ENCODE peak calls at places on chromosomes 5 and 9, in four cellular contexts. O, P, I and D are unnamed samples.

GRCh38 chr5:56518820-56519219 is 285.7 kb upstream of the ANKRD55 start:
- DNase-seq in I (no peak), P (no peak), O (no peak), D (no peak)

GRCh38 chr5:16787278-16787677 is 148.8 kb downstream of the MYO10 start:
- DNase-seq in P (no peak), I (no peak), O (no peak), D (no peak)

GRCh38 chr9:4738866-4739586 is 2.0 kb downstream of the AK3 start:
- DNase-seq in I (peak; percentile 14), P (no peak), O (no peak), D (no peak)

GRCh38 chr5:155049569-155050383 is 36.2 kb downstream of the KIF4B start:
- DNase-seq in P (no peak), O (no peak), I (peak; percentile 4), D (no peak)

GRCh38 chr5:179264053-179264540 is 81.2 kb downstream of the ADAMTS2 start:
- DNase-seq in P (no peak), I (no peak), O (peak; percentile 45), D (no peak)

GRCh38 chr5:16049766-16050165 is 129.8 kb downstream of the MARCHF11 start:
- DNase-seq in O (no peak), P (no peak), I (no peak), D (no peak)

GRCh38 chr5:36631575-36632362 is 25.4 kb downstream of the SLC1A3 start:
- DNase-seq in P (no peak), O (no peak), I (no peak), D (no peak)

GRCh38 chr5:36152324-36153298 is 700 bp downstream of the SKP2 start:
- DNase-seq in I (peak; percentile 27), P (no peak), O (peak; percentile 45), D (no peak)

GRCh38 chr5:172941067-172941516 is 18.1 kb upstream of the RPL26L1 start:
- DNase-seq in O (no peak), I (no peak), P (no peak), D (no peak)

GRCh38 chr5:55393501-55394175 is 85.8 kb downstream of the MTREX start:
- DNase-seq in I (no peak), P (no peak), O (no peak), D (no peak)

GRCh38 chr9:5784526-5785315 is 48.2 kb downstream of the ERMP1 start:
- DNase-seq in O (no peak), I (no peak), P (no peak), D (no peak)

GRCh38 chr9:5783982-5784381 is 48.9 kb downstream of the ERMP1 start:
- DNase-seq in P (no peak), I (peak; percentile 31), O (no peak), D (no peak)

GRCh38 chr9:5773324-5773999 is 59.5 kb downstream of the ERMP1 start:
- DNase-seq in O (no peak), I (no peak), P (no peak), D (no peak)

GRCh38 chr9:5778799-5779198 is 54.1 kb downstream of the ERMP1 start:
- DNase-seq in P (no peak), O (no peak), I (no peak), D (no peak)
- H3K9me3 ChIP-seq in P (no peaks in the 10 kb centered on the region), O (no peaks in the 10 kb centered on the region), I (peaks cover 20% of the 10 kb centered on the region), D (peaks cover 5% of the 10 kb centered on the region)

GRCh38 chr5:19837536-19838179 is 150.3 kb downstream of the CDH18 start:
- DNase-seq in O (no peak), I (peak; percentile 21), P (no peak), D (no peak)
- H3K9me3 ChIP-seq in O (no peaks in the 10 kb centered on the region), I (no peaks in the 10 kb centered on the region), P (no peaks in the 10 kb centered on the region), D (no peaks in the 10 kb centered on the region)

GRCh38 chr5:2374703-2375102 is 376.8 kb downstream of the IRX2 start:
- DNase-seq in P (no peak), I (no peak), O (no peak), D (no peak)
- H3K9me3 ChIP-seq in P (no peaks in the 10 kb centered on the region), I (peaks cover 40% of the 10 kb centered on the region), O (no peaks in the 10 kb centered on the region), D (no peaks in the 10 kb centered on the region)

DNA sequence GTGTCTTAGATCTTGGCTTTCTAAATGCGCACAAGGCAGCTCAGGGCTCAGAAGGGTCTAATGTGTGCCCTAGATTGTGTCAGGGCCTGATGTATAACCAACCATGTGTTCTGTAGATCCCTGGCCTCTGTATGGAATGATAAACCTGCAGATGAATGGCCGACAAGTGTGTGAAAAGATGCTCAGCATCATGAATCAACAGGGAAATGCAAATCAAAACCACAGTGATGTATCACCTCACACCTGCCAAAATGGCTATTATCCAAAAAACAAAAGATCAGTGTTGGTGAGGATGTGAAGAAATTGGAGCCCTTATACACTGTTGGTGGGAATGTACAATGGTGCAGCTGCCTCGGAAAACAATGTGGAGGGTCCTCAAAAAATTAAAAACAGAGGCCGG is 489.8 kb downstream of the SEMA5A start:
- DNase-seq in P (no peak), I (peak; percentile 48), O (no peak), D (no peak)
- H3K9me3 ChIP-seq in P (no peaks in the 10 kb centered on the region), I (no peaks in the 10 kb centered on the region), O (no peaks in the 10 kb centered on the region), D (no peaks in the 10 kb centered on the region)

GRCh38 chr9:40911647-40912046 is 216.8 kb downstream of the FOXD4L6 start:
- DNase-seq in I (no peak), O (no peak), P (no peak), D (no peak)
- H3K9me3 ChIP-seq in I (peaks cover 81% of the 10 kb centered on the region), O (peaks cover 70% of the 10 kb centered on the region), P (peaks cover 3% of the 10 kb centered on the region), D (peaks cover 71% of the 10 kb centered on the region)

DNA sequence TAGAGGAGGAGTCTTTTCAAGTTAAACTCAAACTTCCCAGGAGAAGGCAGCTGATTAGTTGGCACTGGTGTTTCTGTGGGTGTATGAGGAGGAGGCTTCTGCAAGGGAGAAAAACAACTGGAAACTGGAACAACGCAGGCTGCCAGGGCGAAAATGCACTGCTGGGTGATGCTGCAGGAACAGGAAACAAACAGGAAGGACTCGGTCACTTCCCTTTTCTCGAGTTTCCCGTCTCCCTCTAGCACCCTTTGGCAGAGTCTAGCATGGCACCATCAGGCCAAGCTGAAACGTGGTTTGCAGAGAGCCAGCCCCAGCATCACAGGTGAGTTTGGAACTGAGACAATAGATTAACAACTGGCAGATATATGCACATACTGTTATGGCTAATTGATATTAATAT is 77.5 kb upstream of the CAST start:
- DNase-seq in O (no peak), P (no peak), I (no peak), D (no peak)
- H3K9me3 ChIP-seq in O (no peaks in the 10 kb centered on the region), P (no peaks in the 10 kb centered on the region), I (peaks cover 2% of the 10 kb centered on the region), D (no peaks in the 10 kb centered on the region)

GRCh38 chr5:176985516-176985915 is 21.1 kb downstream of the UIMC1 start:
- DNase-seq in O (no peak), P (no peak), I (no peak), D (no peak)

GRCh38 chr5:176986280-176986679 is 20.3 kb downstream of the UIMC1 start:
- DNase-seq in I (no peak), O (no peak), P (no peak), D (no peak)

GRCh38 chr5:176987583-176987982 is 19.0 kb downstream of the UIMC1 start:
- DNase-seq in O (no peak), I (no peak), P (no peak), D (no peak)
- H3K9me3 ChIP-seq in O (no peaks in the 10 kb centered on the region), I (no peaks in the 10 kb centered on the region), P (no peaks in the 10 kb centered on the region), D (no peaks in the 10 kb centered on the region)

GRCh38 chr5:141363952-141364660 is at the start of gene PCDHGA5:
- DNase-seq in P (no peak), I (peak; percentile 40), O (no peak), D (no peak)
- H3K9me3 ChIP-seq in P (no peaks in the 10 kb centered on the region), I (peaks cover 51% of the 10 kb centered on the region), O (peaks cover 29% of the 10 kb centered on the region), D (peaks cover 19% of the 10 kb centered on the region)

GRCh38 chr5:141409598-141410306 is 1.9 kb downstream of the PCDHGB6 start:
- DNase-seq in O (no peak), P (no peak), I (no peak), D (no peak)
- H3K9me3 ChIP-seq in O (peaks cover 27% of the 10 kb centered on the region), P (peaks cover 6% of the 10 kb centered on the region), I (peaks cover 59% of the 10 kb centered on the region), D (peaks cover 5% of the 10 kb centered on the region)

DNA sequence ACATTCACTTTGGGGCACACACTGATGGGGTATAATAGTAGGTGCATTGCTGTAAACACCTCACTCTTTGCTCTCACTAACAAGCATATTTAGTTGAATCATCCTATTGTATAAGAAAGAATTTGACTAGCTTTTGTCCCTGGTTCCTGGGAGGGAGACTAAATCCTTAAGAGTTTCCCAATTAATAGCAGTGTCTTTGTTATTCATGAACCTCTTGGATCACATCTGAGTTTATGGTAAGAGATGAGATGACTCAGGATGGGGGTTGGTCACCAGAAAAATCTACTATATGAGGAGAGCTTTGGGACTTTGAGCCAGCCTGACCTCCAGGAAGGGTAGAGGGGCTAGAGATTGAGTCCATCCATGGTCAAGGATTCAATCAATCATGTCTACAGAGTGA is 56.8 kb downstream of the PUM3 start:
- DNase-seq in P (no peak), I (peak; percentile 73), O (no peak), D (no peak)
- H3K9me3 ChIP-seq in P (no peaks in the 10 kb centered on the region), I (peaks cover 6% of the 10 kb centered on the region), O (no peaks in the 10 kb centered on the region), D (peaks cover 3% of the 10 kb centered on the region)